ENCODE peak calls at places on chromosomes 7 and 10, in five cellular contexts. D is caudate nucleus; Z is right cardiac atrium; M is thoracic aorta; W is stimulated activated CD8-positive, alpha-beta memory T cell treated with anti-CD3 and anti-CD28 coated beads, Interleukin-7, amount 100 ng/mL, for 4 hours. A is an unnamed sample.

GRCh38 chr7:28389504-28390385 is 22.6 kb upstream of the CREB5 start:
- DNase-seq in D (no peak), Z (peak; percentile 62), M (no peak), W (no peak), A (no peak)

GRCh38 chr10:35043796-35044344 is 46.3 kb downstream of the CUL2 start:
- DNase-seq in D (no peak), Z (no peak), M (no peak), W (no peak), A (no peak)

GRCh38 chr10:28246023-28246422 is 56.8 kb downstream of the MPP7 start:
- DNase-seq in D (no peak), Z (no peak), M (no peak), W (no peak), A (no peak)

GRCh38 chr10:102723989-102724388 is 9.6 kb downstream of the SFXN2 start:
- DNase-seq in D (no peak), Z (no peak), M (no peak), W (no peak), A (no peak)

GRCh38 chr10:72353963-72354355 is 760 bp downstream of the DNAJB12 start:
- DNase-seq in D (no peak), Z (peak; percentile 67), M (no peak), W (no peak), A (no peak)

GRCh38 chr7:139693651-139694388 is 84.0 kb downstream of the HIPK2 start:
- DNase-seq in D (no peak), Z (no peak), M (no peak), W (no peak), A (no peak)

GRCh38 chr7:21108182-21108581 is 319.7 kb upstream of the SP4 start:
- DNase-seq in D (no peak), Z (peak; percentile 58), M (no peak), W (no peak), A (no peak)

GRCh38 chr7:88184848-88185304 is 35.0 kb downstream of the SRI start:
- DNase-seq in D (no peak), Z (no peak), M (no peak), W (no peak), A (no peak)

GRCh38 chr7:96996111-96996936 is 9.0 kb upstream of the DLX6 start:
- DNase-seq in D (no peak), Z (no peak), M (no peak), W (no peak), A (no peak)

GRCh38 chr10:69360485-69361302 is 56.0 kb downstream of the TACR2 start:
- DNase-seq in D (no peak), Z (peak; percentile 90), M (peak; percentile 73), W (no peak), A (peak; percentile 71)

GRCh38 chr10:119207367-119207668 is at the start of gene GRK5:
- DNase-seq in D (peak; percentile 94), Z (peak; percentile 99), M (peak; percentile 75), W (peak; percentile 95), A (peak; percentile 91)

GRCh38 chr10:7833210-7833609 is 14.9 kb downstream of the TAF3 start:
- DNase-seq in D (no peak), Z (no peak), M (no peak), W (no peak), A (no peak)

GRCh38 chr7:143381427-143382125 is 431 bp downstream of the ZYX start:
- DNase-seq in D (no peak), Z (peak; percentile 91), M (no peak), W (no peak), A (peak; percentile 89)

GRCh38 chr7:33937871-33938270 is 32.5 kb downstream of the BMPER start:
- DNase-seq in D (no peak), Z (no peak), M (no peak), W (no peak), A (no peak)

GRCh38 chr10:119431034-119431767 is 111.3 kb downstream of the RGS10 start:
- DNase-seq in D (no peak), Z (peak; percentile 63), M (no peak), W (no peak), A (no peak)

GRCh38 chr10:130045801-130046321 is 64.8 kb downstream of the C10orf143 start:
- DNase-seq in D (no peak), Z (no peak), M (no peak), W (no peak), A (no peak)

GRCh38 chr7:113175525-113176097 is 57.3 kb upstream of the SMIM30 start:
- DNase-seq in D (no peak), Z (no peak), M (no peak), W (no peak), A (no peak)

GRCh38 chr10:114852197-114852596 is 30.6 kb downstream of the FHIP2A start:
- DNase-seq in D (no peak), Z (no peak), M (no peak), W (no peak), A (no peak)

GRCh38 chr10:80075781-80076180 is 2.7 kb upstream of the TMEM254 start:
- DNase-seq in D (no peak), Z (no peak), M (no peak), W (no peak), A (no peak)